ENCODE peak calls at places on chromosomes 11 and 22, in eight cellular contexts. E, W, N, B, Z, X, U and K are unnamed samples.

GRCh38 chr22:17501679-17502285 is 61.5 kb upstream of the SLC25A18 start:
- DNase-seq in X (no peak), Z (no peak), U (no peak), E (peak), N (no peak), W (peak), B (peak), K (peak)

GRCh38 chr11:134063096-134063495 is 5.8 kb upstream of the JAM3 start:
- DNase-seq in Z (no peak), X (peak), E (no peak), W (no peak), B (no peak), U (no peak), N (no peak), K (no peak)

GRCh38 chr11:2548596-2548995 is 103.8 kb downstream of the KCNQ1 start:
- DNase-seq in N (no peak), Z (peak), X (no peak), W (no peak), E (no peak), U (peak), B (no peak), K (no peak)

GRCh38 chr11:8085006-8085645 is 4.1 kb downstream of the TUB start:
- DNase-seq in Z (peak), B (no peak), U (no peak), N (no peak), E (no peak), W (no peak), X (no peak), K (no peak)

GRCh38 chr11:1227551-1228182 is 4.8 kb downstream of the MUC5B start:
- DNase-seq in B (no peak), E (no peak), X (no peak), U (peak), W (no peak), N (no peak), Z (peak), K (peak)

GRCh38 chr11:108635106-108635505 is 29.8 kb upstream of the DDX10 start:
- DNase-seq in Z (no peak), N (no peak), W (no peak), X (no peak), B (no peak), E (no peak), U (no peak), K (no peak)

GRCh38 chr11:1086171-1087102 is 11.8 kb downstream of the MUC2 start:
- DNase-seq in U (peak), X (no peak), W (no peak), B (no peak), Z (peak), N (peak), E (no peak), K (no peak)

GRCh38 chr11:116073854-116074837 is 569.9 kb upstream of the CADM1 start:
- DNase-seq in X (no peak), N (no peak), U (no peak), Z (no peak), B (no peak), W (no peak), E (no peak), K (peak)

GRCh38 chr11:68379216-68379615 is 66.8 kb downstream of the LRP5 start:
- DNase-seq in X (no peak), N (no peak), Z (no peak), B (no peak), U (no peak), W (no peak), E (no peak), K (no peak)

GRCh38 chr11:132909016-132909606 is 623.2 kb downstream of the OPCML start:
- DNase-seq in X (no peak), B (no peak), Z (no peak), N (no peak), U (no peak), E (no peak), W (no peak), K (no peak)

GRCh38 chr11:7892059-7892699 is 38.9 kb downstream of the OR10A6 start:
- DNase-seq in W (no peak), X (no peak), B (no peak), N (no peak), U (no peak), Z (no peak), E (no peak), K (no peak)

GRCh38 chr11:71414645-71415044 is 33.5 kb downstream of the DHCR7 start:
- DNase-seq in U (no peak), Z (no peak), E (no peak), X (no peak), W (no peak), B (no peak), N (no peak), K (no peak)

GRCh38 chr11:121572581-121573059 is 119.9 kb upstream of the SORL1-AS1 start:
- DNase-seq in B (no peak), N (no peak), Z (no peak), E (no peak), U (no peak), W (no peak), X (no peak), K (no peak)

GRCh38 chr22:39773976-39774539 is 119.5 kb downstream of the ENTHD1 start:
- DNase-seq in U (no peak), E (no peak), Z (no peak), W (peak), B (no peak), X (no peak), N (no peak), K (peak)

GRCh38 chr11:92439133-92439532 is 214.5 kb downstream of the FAT3 start:
- DNase-seq in E (no peak), Z (no peak), N (no peak), B (no peak), W (no peak), U (no peak), X (no peak), K (no peak)

GRCh38 chr22:39598017-39598965 is 27.7 kb downstream of the CACNA1I start:
- DNase-seq in E (peak), X (peak), N (peak), Z (peak), B (no peak), W (peak), U (no peak), K (no peak)

GRCh38 chr11:61814242-61814957 is 2.4 kb downstream of the FADS1 start:
- DNase-seq in W (no peak), N (no peak), E (peak), X (no peak), B (peak), Z (no peak), U (no peak), K (no peak)

GRCh38 chr11:111454561-111455192 is 57.5 kb downstream of the BTG4 start:
- DNase-seq in B (peak), W (peak), E (no peak), U (no peak), Z (no peak), X (peak), N (no peak), K (no peak)

GRCh38 chr11:2554338-2555240 is 109.8 kb downstream of the KCNQ1 start:
- DNase-seq in B (no peak), X (no peak), Z (peak), W (no peak), U (peak), N (no peak), E (no peak), K (no peak)

DNA sequence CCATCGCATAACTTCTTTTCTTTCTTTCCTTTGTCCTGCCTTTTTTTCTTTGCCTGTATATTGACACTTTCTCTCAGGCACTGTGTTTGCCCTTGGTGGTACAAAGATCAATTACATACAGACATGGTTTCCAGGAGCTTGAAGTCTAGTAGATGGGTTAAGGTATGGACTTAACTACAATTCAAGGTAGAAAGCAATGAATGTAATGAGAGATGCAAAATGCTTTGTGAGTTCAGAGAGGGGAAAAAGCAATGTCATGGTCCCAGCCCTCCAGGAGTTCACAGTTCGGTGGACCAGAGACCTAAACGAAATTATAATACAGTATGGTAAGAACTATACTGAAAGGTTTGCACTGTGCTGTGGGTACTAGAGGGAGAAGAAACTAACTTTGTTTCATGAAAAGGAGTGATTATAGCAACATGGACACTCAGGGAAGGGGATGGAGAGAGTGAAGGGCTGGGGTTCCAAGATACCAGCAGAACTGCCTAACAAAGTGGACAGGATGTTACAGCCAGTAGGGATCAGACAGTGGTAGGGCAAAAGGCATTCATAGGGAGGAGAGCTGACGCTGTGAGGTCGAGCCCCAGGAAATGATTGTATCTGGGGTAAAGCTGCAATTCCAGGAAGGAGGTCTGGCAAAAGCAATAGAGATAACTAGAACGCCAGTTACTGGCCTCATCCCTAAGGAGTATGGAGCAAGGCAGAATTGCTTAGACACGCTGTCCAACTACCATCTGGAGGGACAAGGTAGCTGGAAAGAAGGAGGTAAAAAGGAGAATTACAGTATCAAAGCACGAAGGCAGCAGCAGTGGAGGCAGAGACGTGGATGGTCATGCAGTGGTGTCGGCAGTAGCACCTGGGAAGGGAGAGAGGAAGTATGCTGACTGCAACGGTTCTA is 158.3 kb upstream of the MTMR2 start:
- DNase-seq in U (no peak), B (peak), W (no peak), E (no peak), X (no peak), N (no peak), Z (no peak), K (no peak)
- TF ChIP-seq POLR2A in U (no peak), B (no peak), W (no peak), E (no peak), X (no peak), N (no peak), Z (no peak), K (no peak)

GRCh38 chr11:65779919-65780769 is 632 bp downstream of the AP5B1 start:
- DNase-seq in Z (peak), N (peak), W (peak), X (peak), B (peak), U (peak), E (peak), K (peak)
- TF ChIP-seq POLR2AphosphoS5 in Z (peak), N (peak), W (peak), X (no peak), B (no peak), U (peak), E (peak), K (no peak)

DNA sequence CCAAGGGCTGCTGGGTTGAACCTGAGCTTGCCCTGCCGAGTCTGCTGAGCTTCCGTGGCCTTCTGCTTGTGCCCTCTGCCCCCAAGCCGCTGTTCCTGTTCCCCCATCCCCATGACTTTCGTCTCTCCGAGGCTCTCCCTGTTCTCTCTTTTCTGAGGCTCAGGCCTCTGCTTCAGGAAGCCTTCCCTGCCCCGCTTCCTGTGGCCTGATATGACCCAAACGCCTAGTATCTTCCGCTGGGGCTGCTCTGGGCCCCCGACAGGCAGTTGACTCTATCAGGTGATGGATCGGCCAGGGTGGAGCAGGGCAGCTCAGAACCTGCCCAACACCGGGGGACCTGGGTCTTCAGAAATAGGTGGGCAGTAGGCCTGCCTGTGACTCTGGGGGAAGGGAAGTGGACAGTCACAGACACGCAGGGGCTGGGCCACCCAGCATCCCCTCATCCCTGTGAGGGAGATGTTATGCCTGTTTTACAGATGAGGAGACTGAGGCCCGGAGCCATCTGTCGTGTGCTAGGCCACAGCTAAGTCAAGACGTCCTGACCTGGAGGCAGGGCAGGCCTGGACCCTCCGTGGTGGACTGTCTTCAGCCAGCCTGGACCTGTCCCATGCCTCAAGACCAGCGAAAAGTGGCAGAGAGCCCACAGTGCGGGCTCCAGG is 16.3 kb downstream of the BAD start:
- DNase-seq in E (no peak), X (no peak), Z (peak), U (no peak), W (peak), B (no peak), N (no peak), K (no peak)
- TF ChIP-seq POLR2A in E (no peak), X (no peak), Z (no peak), U (no peak), W (no peak), B (no peak), N (no peak), K (no peak)

GRCh38 chr22:46070215-46070721 is 80.1 kb upstream of the PPARA start:
- DNase-seq in X (peak), Z (peak), W (no peak), E (no peak), U (peak), N (peak), B (peak), K (no peak)
- TF ChIP-seq POLR2AphosphoS5 in X (no peak), Z (peak), W (no peak), E (peak), U (no peak), N (no peak), B (no peak), K (no peak)

GRCh38 chr22:50248192-50249084 is 2.6 kb downstream of the HDAC10 start:
- DNase-seq in N (no peak), U (no peak), X (no peak), W (no peak), Z (no peak), E (no peak), B (no peak), K (no peak)

GRCh38 chr22:50250555-50251471 is at the start of gene HDAC10:
- DNase-seq in N (peak), X (peak), E (no peak), U (peak), Z (peak), W (peak), B (peak), K (peak)

GRCh38 chr22:50251472-50252054 is 498 bp upstream of the HDAC10 start:
- DNase-seq in U (no peak), E (no peak), N (no peak), B (no peak), X (no peak), Z (no peak), W (no peak), K (no peak)

GRCh38 chr22:50249382-50250248 is 1.4 kb downstream of the HDAC10 start:
- DNase-seq in X (no peak), Z (no peak), B (no peak), N (no peak), U (no peak), E (no peak), W (no peak), K (no peak)

DNA sequence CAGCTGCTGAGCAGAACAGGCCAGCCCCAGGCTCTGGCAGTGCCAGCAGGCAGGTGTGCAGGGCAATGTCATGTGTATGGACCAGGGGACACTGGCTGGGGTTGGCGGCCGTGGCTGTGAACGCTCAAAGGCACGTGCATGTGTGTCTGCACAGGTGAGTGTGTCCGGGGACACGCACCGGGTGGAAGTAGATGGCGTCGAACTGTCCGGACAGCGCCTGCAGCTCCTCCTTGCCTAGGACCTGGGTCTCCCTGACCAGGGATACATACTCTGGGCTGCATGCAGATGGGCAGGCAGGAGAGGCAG is 863 bp downstream of the HDAC10 start:
- DNase-seq in Z (no peak), E (no peak), N (no peak), U (no peak), B (no peak), X (no peak), W (no peak), K (no peak)
- TF ChIP-seq POLR2A in Z (no peak), E (no peak), N (no peak), U (no peak), B (no peak), X (no peak), W (no peak), K (no peak)

GRCh38 chr11:86916330-86916729 is 38.9 kb downstream of the FZD4 start:
- DNase-seq in Z (no peak), X (no peak), E (peak), W (no peak), B (no peak), U (no peak), N (no peak), K (no peak)
- TF ChIP-seq POLR2AphosphoS5 in Z (no peak), X (no peak), E (no peak), W (no peak), B (no peak), U (no peak), N (no peak), K (no peak)

GRCh38 chr22:30195245-30196140 is 51.1 kb downstream of the LIF start:
- DNase-seq in B (peak), N (no peak), U (no peak), Z (no peak), X (no peak), E (no peak), W (no peak), K (no peak)
- TF ChIP-seq POLR2A in B (no peak), N (no peak), U (no peak), Z (no peak), X (no peak), E (no peak), W (no peak), K (no peak)

GRCh38 chr22:38489142-38489541 is 17.0 kb downstream of the DDX17 start:
- DNase-seq in U (no peak), X (no peak), W (no peak), E (no peak), N (no peak), B (no peak), Z (peak), K (no peak)
- TF ChIP-seq POLR2AphosphoS5 in U (no peak), X (no peak), W (no peak), E (no peak), N (no peak), B (peak), Z (peak), K (no peak)

DNA sequence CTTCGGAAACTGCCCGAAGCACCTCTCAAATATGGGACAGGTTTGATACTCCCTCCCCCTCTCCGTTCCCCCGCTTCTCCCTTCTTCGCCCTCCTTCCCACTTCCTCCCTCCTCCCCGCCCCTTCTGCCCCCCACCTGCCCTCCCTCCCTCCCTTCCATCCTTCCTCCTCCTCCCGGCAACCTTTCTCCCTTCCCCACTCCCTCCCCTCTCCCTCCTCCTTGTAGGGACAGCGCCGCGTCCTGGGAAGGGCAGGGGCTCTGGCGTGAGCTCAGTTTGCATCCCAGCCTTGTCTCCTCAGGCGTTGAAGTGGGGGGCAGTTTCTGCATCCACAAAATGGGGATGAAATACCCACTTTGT is 6.1 kb upstream of the NFAM1 start:
- DNase-seq in Z (no peak), W (no peak), N (no peak), E (no peak), U (no peak), B (no peak), X (no peak), K (no peak)
- TF ChIP-seq POLR2A in Z (no peak), W (no peak), N (no peak), E (no peak), U (no peak), B (no peak), X (no peak), K (no peak)